ENCODE peak calls at places on chromosomes 5 and 9, in five cellular contexts. One of them, this sample, is unnamed. For H3K9me3, the result is how much of the 10 kb centered on the place peaks cover.

GRCh38 chr5:98570010-98570409 is 203.5 kb upstream of the RGMB start:
- DNase-seq in tibial artery: no peak
- DNase-seq in CD4-positive, alpha-beta memory T cell: no peak
- DNase-seq in pancreas: no peak
- DNase-seq in iPS DF 6.9: no peak
- DNase-seq in this sample: no peak

GRCh38 chr9:97046228-97046627 is 7.3 kb upstream of the CTSV start:
- DNase-seq in tibial artery: no peak
- DNase-seq in pancreas: peak
- DNase-seq in iPS DF 6.9: no peak
- DNase-seq in CD4-positive, alpha-beta memory T cell: no peak
- DNase-seq in this sample: peak

GRCh38 chr5:126972062-126972895 is 58.1 kb downstream of the MARCHF3 start:
- DNase-seq in pancreas: no peak
- DNase-seq in tibial artery: no peak
- DNase-seq in iPS DF 6.9: no peak
- DNase-seq in CD4-positive, alpha-beta memory T cell: peak
- DNase-seq in this sample: no peak

GRCh38 chr5:174106997-174107655 is 61.6 kb downstream of the NSG2 start:
- DNase-seq in iPS DF 6.9: no peak
- DNase-seq in pancreas: no peak
- DNase-seq in tibial artery: no peak
- DNase-seq in CD4-positive, alpha-beta memory T cell: no peak
- DNase-seq in this sample: no peak

GRCh38 chr9:81549500-81550206 is 139.7 kb downstream of the TLE1 start:
- DNase-seq in pancreas: no peak
- DNase-seq in iPS DF 6.9: peak
- DNase-seq in tibial artery: no peak
- DNase-seq in CD4-positive, alpha-beta memory T cell: no peak
- DNase-seq in this sample: no peak

GRCh38 chr5:127170918-127171600 is 97.8 kb upstream of the C5orf63 start:
- DNase-seq in tibial artery: no peak
- DNase-seq in iPS DF 6.9: no peak
- DNase-seq in pancreas: no peak
- DNase-seq in CD4-positive, alpha-beta memory T cell: no peak
- DNase-seq in this sample: no peak

GRCh38 chr9:132249690-132250089 is 87.8 kb downstream of the NTNG2 start:
- DNase-seq in CD4-positive, alpha-beta memory T cell: no peak
- DNase-seq in tibial artery: no peak
- DNase-seq in iPS DF 6.9: no peak
- DNase-seq in pancreas: peak
- DNase-seq in this sample: no peak

GRCh38 chr5:122351416-122352157 is 39.5 kb downstream of the SNCAIP start:
- DNase-seq in tibial artery: no peak
- DNase-seq in pancreas: no peak
- DNase-seq in iPS DF 6.9: no peak
- DNase-seq in CD4-positive, alpha-beta memory T cell: no peak
- DNase-seq in this sample: no peak

GRCh38 chr9:117825609-117826347 is 121.6 kb downstream of the TLR4 start:
- DNase-seq in pancreas: no peak
- DNase-seq in tibial artery: no peak
- DNase-seq in CD4-positive, alpha-beta memory T cell: peak
- DNase-seq in iPS DF 6.9: no peak
- DNase-seq in this sample: no peak

GRCh38 chr9:134167530-134167931 is 3.2 kb upstream of the RNU6ATAC start:
- DNase-seq in pancreas: no peak
- DNase-seq in CD4-positive, alpha-beta memory T cell: no peak
- DNase-seq in tibial artery: no peak
- DNase-seq in iPS DF 6.9: no peak
- DNase-seq in this sample: no peak

GRCh38 chr5:135367554-135367953 is 31.5 kb downstream of the MACROH2A1 start:
- DNase-seq in iPS DF 6.9: no peak
- DNase-seq in tibial artery: no peak
- DNase-seq in pancreas: no peak
- DNase-seq in CD4-positive, alpha-beta memory T cell: no peak
- DNase-seq in this sample: no peak

GRCh38 chr9:122226142-122226757 is 2.5 kb downstream of the LHX6 start:
- DNase-seq in tibial artery: no peak
- DNase-seq in CD4-positive, alpha-beta memory T cell: no peak
- DNase-seq in pancreas: no peak
- DNase-seq in iPS DF 6.9: no peak
- DNase-seq in this sample: no peak

GRCh38 chr9:113267911-113268563 is 7.3 kb downstream of the CDC26 start:
- DNase-seq in pancreas: no peak
- DNase-seq in iPS DF 6.9: no peak
- DNase-seq in tibial artery: no peak
- DNase-seq in CD4-positive, alpha-beta memory T cell: no peak
- DNase-seq in this sample: no peak

GRCh38 chr5:121399879-121400278 is 451.8 kb upstream of the FTMT start:
- DNase-seq in tibial artery: no peak
- DNase-seq in iPS DF 6.9: no peak
- DNase-seq in pancreas: no peak
- DNase-seq in CD4-positive, alpha-beta memory T cell: no peak
- DNase-seq in this sample: no peak

GRCh38 chr9:78298046-78298511 is 1.2 kb downstream of the PSAT1 start:
- DNase-seq in iPS DF 6.9: no peak
- DNase-seq in tibial artery: no peak
- DNase-seq in pancreas: no peak
- DNase-seq in CD4-positive, alpha-beta memory T cell: no peak
- DNase-seq in this sample: no peak

GRCh38 chr9:99387416-99387815 is 165.3 kb downstream of the SEC61B start:
- DNase-seq in pancreas: no peak
- DNase-seq in iPS DF 6.9: no peak
- DNase-seq in tibial artery: no peak
- DNase-seq in CD4-positive, alpha-beta memory T cell: no peak
- DNase-seq in this sample: no peak

GRCh38 chr5:168282120-168282519 is 9.3 kb upstream of the WWC1 start:
- DNase-seq in CD4-positive, alpha-beta memory T cell: no peak
- DNase-seq in tibial artery: no peak
- DNase-seq in pancreas: no peak
- DNase-seq in iPS DF 6.9: no peak
- DNase-seq in this sample: peak

GRCh38 chr9:91589101-91589553 is 165.5 kb upstream of the NFIL3 start:
- DNase-seq in iPS DF 6.9: no peak
- DNase-seq in pancreas: no peak
- DNase-seq in CD4-positive, alpha-beta memory T cell: no peak
- DNase-seq in tibial artery: no peak
- DNase-seq in this sample: no peak

GRCh38 chr9:113650207-113651131 is 186.9 kb downstream of the RGS3 start:
- DNase-seq in iPS DF 6.9: no peak
- DNase-seq in pancreas: no peak
- DNase-seq in tibial artery: no peak
- DNase-seq in CD4-positive, alpha-beta memory T cell: no peak
- DNase-seq in this sample: no peak

GRCh38 chr9:71490810-71491209 is 277.5 kb downstream of the CEMIP2 start:
- DNase-seq in tibial artery: no peak
- DNase-seq in CD4-positive, alpha-beta memory T cell: no peak
- DNase-seq in iPS DF 6.9: peak
- DNase-seq in pancreas: no peak
- DNase-seq in this sample: no peak

GRCh38 chr9:95005276-95006141 is 279.0 kb downstream of the AOPEP start:
- DNase-seq in pancreas: peak
- DNase-seq in CD4-positive, alpha-beta memory T cell: no peak
- DNase-seq in iPS DF 6.9: no peak
- DNase-seq in tibial artery: no peak
- DNase-seq in this sample: no peak

GRCh38 chr5:124030043-124030461 is 518.1 kb downstream of the CSNK1G3 start:
- DNase-seq in CD4-positive, alpha-beta memory T cell: no peak
- DNase-seq in tibial artery: no peak
- DNase-seq in pancreas: no peak
- DNase-seq in iPS DF 6.9: no peak
- DNase-seq in this sample: no peak

GRCh38 chr9:130226112-130226511 is 39.4 kb upstream of the HMCN2 start:
- DNase-seq in pancreas: no peak
- DNase-seq in CD4-positive, alpha-beta memory T cell: no peak
- DNase-seq in iPS DF 6.9: no peak
- DNase-seq in tibial artery: no peak
- DNase-seq in this sample: no peak

GRCh38 chr5:113081881-113082546 is 105.4 kb downstream of the DCP2 start:
- DNase-seq in pancreas: no peak
- DNase-seq in iPS DF 6.9: no peak
- DNase-seq in CD4-positive, alpha-beta memory T cell: no peak
- DNase-seq in tibial artery: no peak
- DNase-seq in this sample: no peak

GRCh38 chr9:106025449-106025848 is 331.1 kb downstream of the TMEM38B start:
- DNase-seq in CD4-positive, alpha-beta memory T cell: no peak
- DNase-seq in tibial artery: no peak
- DNase-seq in iPS DF 6.9: no peak
- DNase-seq in pancreas: no peak
- DNase-seq in this sample: no peak

GRCh38 chr9:16552252-16552651 is 318.2 kb downstream of the BNC2 start:
- DNase-seq in pancreas: peak
- DNase-seq in iPS DF 6.9: no peak
- DNase-seq in CD4-positive, alpha-beta memory T cell: no peak
- DNase-seq in tibial artery: no peak
- DNase-seq in this sample: no peak

GRCh38 chr5:72209515-72210115 is 102.3 kb downstream of the MAP1B start:
- DNase-seq in CD4-positive, alpha-beta memory T cell: no peak
- DNase-seq in tibial artery: no peak
- DNase-seq in iPS DF 6.9: no peak
- DNase-seq in pancreas: no peak
- DNase-seq in this sample: no peak

GRCh38 chr5:1330146-1330846 is 14.6 kb downstream of the CLPTM1L start:
- DNase-seq in pancreas: no peak
- DNase-seq in iPS DF 6.9: no peak
- DNase-seq in tibial artery: peak
- DNase-seq in CD4-positive, alpha-beta memory T cell: no peak
- DNase-seq in this sample: peak

GRCh38 chr5:68751651-68752050 is 342.2 kb upstream of the SLC30A5 start:
- DNase-seq in CD4-positive, alpha-beta memory T cell: no peak
- DNase-seq in iPS DF 6.9: no peak
- DNase-seq in pancreas: no peak
- DNase-seq in tibial artery: no peak
- DNase-seq in this sample: no peak

GRCh38 chr5:108975697-108976096 is 228.0 kb downstream of the FER start:
- DNase-seq in pancreas: no peak
- DNase-seq in iPS DF 6.9: no peak
- DNase-seq in tibial artery: no peak
- DNase-seq in CD4-positive, alpha-beta memory T cell: no peak
- DNase-seq in this sample: no peak

GRCh38 chr9:122446819-122447484 is 30.8 kb downstream of the OR1J1 start:
- DNase-seq in tibial artery: no peak
- DNase-seq in CD4-positive, alpha-beta memory T cell: no peak
- DNase-seq in iPS DF 6.9: no peak
- DNase-seq in pancreas: no peak
- DNase-seq in this sample: no peak

GRCh38 chr5:168407222-168407621 is 79.0 kb upstream of the RARS1 start:
- DNase-seq in pancreas: no peak
- DNase-seq in tibial artery: no peak
- DNase-seq in CD4-positive, alpha-beta memory T cell: no peak
- DNase-seq in iPS DF 6.9: no peak
- DNase-seq in this sample: no peak

GRCh38 chr5:134148986-134149539 is 27.7 kb downstream of the SKP1 start:
- DNase-seq in CD4-positive, alpha-beta memory T cell: no peak
- DNase-seq in tibial artery: no peak
- DNase-seq in pancreas: no peak
- DNase-seq in iPS DF 6.9: no peak
- DNase-seq in this sample: no peak

GRCh38 chr5:6633469-6634326 is 458 bp downstream of the SRD5A1 start:
- DNase-seq in tibial artery: no peak
- DNase-seq in iPS DF 6.9: no peak
- DNase-seq in pancreas: peak
- DNase-seq in CD4-positive, alpha-beta memory T cell: no peak
- DNase-seq in this sample: peak

GRCh38 chr9:132372177-132373095 is 17.6 kb upstream of the SETX start:
- DNase-seq in iPS DF 6.9: no peak
- DNase-seq in CD4-positive, alpha-beta memory T cell: no peak
- DNase-seq in pancreas: no peak
- DNase-seq in tibial artery: peak
- DNase-seq in this sample: no peak

GRCh38 chr9:138073408-138073807 is 195.8 kb downstream of the CACNA1B start:
- DNase-seq in tibial artery: no peak
- DNase-seq in CD4-positive, alpha-beta memory T cell: no peak
- DNase-seq in iPS DF 6.9: no peak
- DNase-seq in pancreas: peak
- DNase-seq in this sample: no peak
- H3K9me3 ChIP-seq in tibial artery: under half
- H3K9me3 ChIP-seq in CD4-positive, alpha-beta memory T cell: under half
- H3K9me3 ChIP-seq in iPS DF 6.9: under half
- H3K9me3 ChIP-seq in pancreas: under half
- H3K9me3 ChIP-seq in this sample: under half

DNA sequence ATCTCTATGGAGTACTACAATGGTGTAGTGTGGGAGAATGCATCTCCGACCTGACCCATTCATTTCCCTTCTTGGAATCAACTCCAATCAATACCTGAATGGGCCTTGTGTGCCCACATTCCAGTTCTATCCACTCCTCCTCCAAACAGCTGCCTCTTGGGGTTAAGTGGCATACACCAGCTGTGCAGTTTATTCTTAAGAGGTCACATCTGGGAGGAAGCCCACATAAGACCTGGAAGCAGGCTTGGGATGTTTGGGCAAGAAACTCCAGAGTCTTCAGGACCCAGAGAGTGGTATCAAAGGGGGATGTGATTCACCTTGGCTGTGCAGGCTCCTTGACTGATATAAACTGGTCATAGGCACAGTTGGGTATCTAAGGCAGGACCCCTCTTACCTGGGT is 46.0 kb downstream of the ACTBL2 start:
- DNase-seq in pancreas: no peak
- DNase-seq in iPS DF 6.9: no peak
- DNase-seq in CD4-positive, alpha-beta memory T cell: no peak
- DNase-seq in tibial artery: no peak
- DNase-seq in this sample: no peak
- H3K27ac ChIP-seq in pancreas: peak
- H3K27ac ChIP-seq in iPS DF 6.9: no peak
- H3K27ac ChIP-seq in CD4-positive, alpha-beta memory T cell: no peak
- H3K27ac ChIP-seq in tibial artery: peak
- H3K27ac ChIP-seq in this sample: no peak

GRCh38 chr5:32346869-32347268 is 34.1 kb upstream of the MTMR12 start:
- DNase-seq in CD4-positive, alpha-beta memory T cell: no peak
- DNase-seq in tibial artery: no peak
- DNase-seq in iPS DF 6.9: no peak
- DNase-seq in pancreas: no peak
- DNase-seq in this sample: no peak
- H3K9me3 ChIP-seq in CD4-positive, alpha-beta memory T cell: under half
- H3K9me3 ChIP-seq in tibial artery: under half
- H3K9me3 ChIP-seq in iPS DF 6.9: under half
- H3K9me3 ChIP-seq in pancreas: under half
- H3K9me3 ChIP-seq in this sample: under half

GRCh38 chr5:59746261-59746765 is 147.2 kb downstream of the PDE4D start:
- DNase-seq in tibial artery: no peak
- DNase-seq in iPS DF 6.9: no peak
- DNase-seq in pancreas: no peak
- DNase-seq in CD4-positive, alpha-beta memory T cell: no peak
- DNase-seq in this sample: no peak

GRCh38 chr5:59744531-59744992 is 149.0 kb downstream of the PDE4D start:
- DNase-seq in CD4-positive, alpha-beta memory T cell: no peak
- DNase-seq in iPS DF 6.9: no peak
- DNase-seq in tibial artery: no peak
- DNase-seq in pancreas: no peak
- DNase-seq in this sample: no peak

GRCh38 chr5:59749782-59750520 is 143.6 kb downstream of the PDE4D start:
- DNase-seq in tibial artery: no peak
- DNase-seq in iPS DF 6.9: no peak
- DNase-seq in pancreas: no peak
- DNase-seq in CD4-positive, alpha-beta memory T cell: no peak
- DNase-seq in this sample: no peak

GRCh38 chr5:59741599-59741998 is 151.9 kb downstream of the PDE4D start:
- DNase-seq in CD4-positive, alpha-beta memory T cell: no peak
- DNase-seq in pancreas: no peak
- DNase-seq in tibial artery: no peak
- DNase-seq in iPS DF 6.9: no peak
- DNase-seq in this sample: no peak

GRCh38 chr5:59745422-59745863 is 148.1 kb downstream of the PDE4D start:
- DNase-seq in tibial artery: peak
- DNase-seq in iPS DF 6.9: no peak
- DNase-seq in CD4-positive, alpha-beta memory T cell: no peak
- DNase-seq in pancreas: no peak
- DNase-seq in this sample: no peak
- H3K27ac ChIP-seq in tibial artery: peak
- H3K27ac ChIP-seq in iPS DF 6.9: no peak
- H3K27ac ChIP-seq in CD4-positive, alpha-beta memory T cell: no peak
- H3K27ac ChIP-seq in pancreas: peak
- H3K27ac ChIP-seq in this sample: peak

This sample was measured in lung.